ENCODE peak calls at places on chromosomes 3 and 15, in five cellular contexts. F, L, R, J and T are unnamed samples.

GRCh38 chr3:195254454-195255175 is 16.3 kb downstream of the XXYLT1 start:
- DNase-seq in F (no peak), R (no peak), J (no peak), L (no peak), T (no peak)

GRCh38 chr15:83380026-83380425 is 67.1 kb upstream of the SH3GL3 start:
- DNase-seq in J (no peak), F (no peak), R (no peak), L (no peak), T (no peak)

GRCh38 chr3:173009410-173009809 is 131.6 kb downstream of the SPATA16 start:
- DNase-seq in L (no peak), F (no peak), J (no peak), R (no peak), T (no peak)

GRCh38 chr15:80789296-80789695 is 10.1 kb downstream of the CEMIP start:
- DNase-seq in F (no peak), L (no peak), J (no peak), R (no peak), T (no peak)

GRCh38 chr3:20064387-20064786 is 24.1 kb downstream of the KAT2B start:
- DNase-seq in J (no peak), L (no peak), F (no peak), R (no peak), T (no peak)

GRCh38 chr3:106457278-106458210 is 588.7 kb upstream of the CBLB start:
- DNase-seq in J (peak), R (no peak), F (peak), L (peak), T (peak)

GRCh38 chr3:155012584-155012983 is 67.5 kb upstream of the MME start:
- DNase-seq in F (no peak), R (no peak), L (no peak), J (no peak), T (no peak)

GRCh38 chr3:60809857-60810256 is 441.4 kb downstream of the FHIT start:
- DNase-seq in J (no peak), F (no peak), L (no peak), R (no peak), T (no peak)

GRCh38 chr3:51955893-51956770 is 951 bp downstream of the GPR62 start:
- DNase-seq in L (peak), R (no peak), J (no peak), F (peak), T (peak)

GRCh38 chr3:10253731-10254130 is 5.5 kb downstream of the TATDN2 start:
- DNase-seq in L (no peak), R (no peak), F (no peak), J (no peak), T (no peak)

GRCh38 chr3:58052373-58053273 is 44.4 kb downstream of the FLNB start:
- DNase-seq in J (peak), R (no peak), F (peak), L (peak), T (peak)

GRCh38 chr3:16462679-16463078 is 50.8 kb downstream of the RFTN1 start:
- DNase-seq in R (no peak), L (peak), J (no peak), F (no peak), T (no peak)

GRCh38 chr15:82641129-82641798 is 5.9 kb downstream of the CPEB1 start:
- DNase-seq in L (no peak), J (no peak), R (no peak), F (no peak), T (no peak)

GRCh38 chr3:107236661-107237375 is 140.4 kb upstream of the CCDC54 start:
- DNase-seq in J (no peak), F (no peak), R (no peak), L (no peak), T (no peak)

GRCh38 chr3:46935168-46935858 is 41.2 kb downstream of the CCDC12 start:
- DNase-seq in R (no peak), L (no peak), F (peak), J (no peak), T (peak)

GRCh38 chr15:69727257-69727924 is 274.8 kb downstream of the RPLP1 start:
- DNase-seq in F (no peak), J (no peak), L (no peak), R (no peak), T (no peak)

GRCh38 chr3:16130066-16130465 is 44.4 kb upstream of the GALNT15 start:
- DNase-seq in J (no peak), F (peak), L (no peak), R (no peak), T (no peak)

GRCh38 chr3:152942366-152942765 is 107.4 kb downstream of the P2RY1 start:
- DNase-seq in J (no peak), L (no peak), F (no peak), R (no peak), T (no peak)

GRCh38 chr3:21745971-21746370 is 5.0 kb downstream of the ZNF385D start:
- DNase-seq in R (no peak), L (no peak), F (no peak), J (no peak), T (no peak)

GRCh38 chr15:73605759-73606423 is 27.3 kb downstream of the NPTN start:
- DNase-seq in J (no peak), F (no peak), L (no peak), R (no peak), T (no peak)

GRCh38 chr3:140251678-140252077 is 316.7 kb downstream of the CLSTN2 start:
- DNase-seq in F (no peak), R (no peak), L (no peak), J (no peak), T (no peak)

GRCh38 chr3:159748408-159748807 is 240.2 kb upstream of the IL12A start:
- DNase-seq in R (no peak), F (no peak), L (no peak), J (no peak), T (no peak)

GRCh38 chr3:197167546-197167945 is 130.9 kb downstream of the DLG1 start:
- DNase-seq in L (no peak), R (no peak), F (no peak), J (no peak), T (no peak)

GRCh38 chr15:44227584-44227983 is 32.5 kb upstream of the FRMD5 start:
- DNase-seq in J (no peak), F (no peak), L (no peak), R (no peak), T (no peak)